ENCODE peak calls at places on chromosome 7, in five cellular contexts. N, Q, D, Y and H are unnamed samples. For H3K27me3 and H3K4me1, the result is how much of the 10 kb centered on the place peaks cover.

GRCh38 chr7:43764039-43764789 is 5.7 kb downstream of the BLVRA start:
- DNase-seq in N (no peak), D (no peak), Q (peak), Y (peak), H (no peak)

GRCh38 chr7:93981480-93981874 is 22.7 kb downstream of the BET1 start:
- DNase-seq in N (no peak), D (peak), Y (no peak), Q (no peak), H (no peak)

GRCh38 chr7:47634273-47634672 is 52.4 kb upstream of the TNS3 start:
- DNase-seq in Y (no peak), D (no peak), Q (no peak), N (peak), H (no peak)

GRCh38 chr7:115328018-115328417 is 406.1 kb downstream of the MDFIC start:
- DNase-seq in D (no peak), Q (no peak), Y (no peak), N (peak), H (no peak)

GRCh38 chr7:45661302-45661995 is 87.3 kb downstream of the ADCY1 start:
- DNase-seq in D (no peak), Y (peak), N (no peak), Q (no peak), H (no peak)

GRCh38 chr7:95104739-95105138 is 197.3 kb downstream of the PPP1R9A start:
- DNase-seq in Y (no peak), D (no peak), Q (no peak), N (peak), H (peak)

GRCh38 chr7:67855322-67855721 is 858.7 kb downstream of the TYW1 start:
- DNase-seq in Y (no peak), N (no peak), Q (no peak), D (no peak), H (no peak)

GRCh38 chr7:3128857-3129256 is 85.2 kb upstream of the CARD11 start:
- DNase-seq in Q (peak), D (no peak), N (no peak), Y (no peak), H (no peak)

GRCh38 chr7:150382123-150382843 is 3.2 kb downstream of the ZNF775 start:
- DNase-seq in N (no peak), D (peak), Q (no peak), Y (peak), H (no peak)

GRCh38 chr7:42247301-42247700 is 10.3 kb upstream of the GLI3 start:
- DNase-seq in Y (no peak), N (peak), D (no peak), Q (no peak), H (no peak)

GRCh38 chr7:92751902-92752901 is 84.2 kb downstream of the CDK6 start:
- DNase-seq in D (no peak), N (peak), Y (no peak), Q (no peak), H (peak)

GRCh38 chr7:79822620-79823240 is 311.9 kb upstream of the GNAI1 start:
- DNase-seq in Q (no peak), Y (no peak), N (no peak), D (no peak), H (no peak)

GRCh38 chr7:4833176-4833575 is 28.7 kb downstream of the PAPOLB start:
- DNase-seq in D (no peak), Y (no peak), N (no peak), Q (no peak), H (no peak)

GRCh38 chr7:78220754-78221153 is 422.2 kb downstream of the PHTF2 start:
- DNase-seq in N (no peak), D (no peak), Y (peak), Q (no peak), H (no peak)

GRCh38 chr7:156465186-156465585 is 175.4 kb upstream of the RNF32 start:
- DNase-seq in D (no peak), Q (no peak), Y (no peak), N (no peak), H (no peak)

GRCh38 chr7:150405584-150406310 is 26.6 kb downstream of the ZNF775 start:
- DNase-seq in N (peak), Y (peak), Q (no peak), D (peak), H (no peak)

GRCh38 chr7:113639221-113639620 is 279.6 kb downstream of the PPP1R3A start:
- DNase-seq in Y (no peak), D (no peak), Q (no peak), N (no peak), H (peak)

GRCh38 chr7:106022193-106022821 is 59.2 kb downstream of the CDHR3 start:
- DNase-seq in D (no peak), N (peak), Y (no peak), Q (no peak), H (no peak)

GRCh38 chr7:87312215-87312865 is 33.1 kb upstream of the CROT start:
- DNase-seq in N (peak), Q (no peak), D (peak), Y (peak), H (no peak)

GRCh38 chr7:75534727-75535307 is 42.7 kb downstream of the SPDYE5 start:
- DNase-seq in D (no peak), Y (no peak), N (peak), Q (no peak), H (no peak)

GRCh38 chr7:36348256-36348655 is 41.4 kb upstream of the ANLN start:
- DNase-seq in N (peak), Y (no peak), Q (no peak), D (no peak), H (no peak)

GRCh38 chr7:118511146-118511545 is 286.6 kb downstream of the ANKRD7 start:
- DNase-seq in N (no peak), D (no peak), Y (no peak), Q (no peak), H (no peak)

GRCh38 chr7:77329466-77330168 is 86.5 kb downstream of the GSAP start:
- DNase-seq in D (no peak), Q (no peak), N (no peak), Y (no peak), H (no peak)

GRCh38 chr7:151379534-151380198 is 30.2 kb downstream of the WDR86 start:
- DNase-seq in D (no peak), Y (no peak), Q (no peak), N (no peak), H (no peak)

GRCh38 chr7:82375068-82375467 is 68.5 kb downstream of the CACNA2D1 start:
- DNase-seq in Y (no peak), Q (no peak), N (no peak), D (no peak), H (no peak)

GRCh38 chr7:84085147-84085546 is 109.4 kb downstream of the SEMA3A start:
- DNase-seq in D (no peak), Q (no peak), N (peak), Y (no peak), H (no peak)

GRCh38 chr7:67821116-67821515 is 824.5 kb downstream of the TYW1 start:
- DNase-seq in D (no peak), Q (no peak), N (no peak), Y (no peak), H (peak)

GRCh38 chr7:44536090-44536489 is 5.0 kb downstream of the NPC1L1 start:
- DNase-seq in D (no peak), Q (no peak), N (no peak), Y (no peak), H (no peak)

GRCh38 chr7:45643630-45644029 is 69.5 kb downstream of the ADCY1 start:
- DNase-seq in Y (no peak), N (no peak), Q (no peak), D (no peak), H (no peak)

GRCh38 chr7:55130554-55131198 is 111.9 kb downstream of the EGFR start:
- DNase-seq in N (peak), Y (no peak), Q (no peak), D (peak), H (peak)

GRCh38 chr7:35736725-35737124 is 41.8 kb upstream of the HERPUD2 start:
- DNase-seq in D (no peak), Q (no peak), N (peak), Y (no peak), H (peak)

GRCh38 chr7:147605326-147605725 is 985.2 kb upstream of the C7orf33 start:
- DNase-seq in Q (no peak), N (no peak), Y (no peak), D (no peak), H (no peak)

GRCh38 chr7:116342125-116342524 is 131.8 kb downstream of the TES start:
- DNase-seq in D (no peak), Q (no peak), N (no peak), Y (no peak), H (no peak)

GRCh38 chr7:135510603-135511183 is 791 bp upstream of the CNOT4 start:
- DNase-seq in Q (no peak), D (peak), Y (peak), N (no peak), H (no peak)

GRCh38 chr7:128916643-128916915 is 6.1 kb upstream of the KCP start:
- DNase-seq in N (no peak), Q (no peak), D (no peak), Y (no peak), H (no peak)
- H3K27me3 ChIP-seq in N (under half), Q (under half), D (half or more), Y (under half), H (half or more)

GRCh38 chr7:130945411-130945811 is 211.4 kb upstream of the KLF14 start:
- DNase-seq in Y (no peak), N (no peak), Q (no peak), D (no peak), H (no peak)
- H3K4me1 ChIP-seq in Y (under half), N (under half), Q (under half), D (under half), H (under half)

GRCh38 chr7:159030490-159031134 is 114.1 kb downstream of the VIPR2 start:
- DNase-seq in D (peak), Q (no peak), Y (peak), N (no peak), H (no peak)
- TF ChIP-seq CTCF in D (peak), Q (no peak), Y (no peak), N (no peak), H (no peak)

DNA sequence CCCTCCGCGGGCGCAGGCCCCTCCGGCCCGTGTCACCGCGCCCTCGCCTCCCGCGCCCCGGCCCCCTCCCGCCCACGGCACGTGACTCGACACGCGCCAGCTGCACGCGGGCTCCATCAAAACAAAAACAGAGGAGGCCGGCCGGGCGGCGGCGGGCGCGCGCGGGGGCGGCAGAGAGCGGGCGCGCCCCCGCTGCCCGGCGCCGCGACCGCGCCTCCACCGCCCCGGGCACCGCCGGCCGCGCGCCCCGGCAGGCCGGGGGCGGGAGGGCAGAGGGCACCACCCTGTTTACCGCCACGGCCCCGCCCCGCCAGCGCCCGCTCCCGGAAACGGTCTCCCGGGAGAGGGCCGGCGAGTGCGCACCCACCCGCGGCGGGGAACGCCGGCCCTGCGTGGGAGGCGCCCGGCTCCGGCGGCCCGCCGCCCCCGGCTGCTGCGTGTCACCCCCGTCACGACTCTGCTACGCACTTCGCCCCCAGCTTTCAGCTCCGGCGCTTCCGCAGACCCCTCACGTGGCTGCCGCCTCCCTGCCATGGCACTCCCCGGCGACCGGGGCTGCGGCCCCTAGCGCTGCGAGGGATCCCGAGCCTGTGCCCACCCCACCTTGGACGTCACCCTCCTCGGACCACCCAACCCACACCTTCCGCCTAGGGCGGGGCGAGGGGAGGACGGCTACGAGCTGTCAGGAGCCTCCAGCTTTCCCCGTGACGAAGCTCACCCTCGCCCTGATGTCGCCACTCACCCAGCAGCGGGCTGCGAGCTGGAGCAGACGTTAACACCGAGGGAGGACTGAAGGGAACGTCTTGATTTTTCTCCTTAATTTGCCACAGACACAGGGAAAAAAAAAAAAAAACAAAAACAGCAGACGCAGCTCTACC is 221.6 kb upstream of the MKLN1 start:
- DNase-seq in N (peak), Y (peak), D (peak), Q (peak), H (peak)
- H3K27me3 ChIP-seq in N (under half), Y (under half), D (half or more), Q (under half), H (under half)

GRCh38 chr7:105006367-105007139 is 7.5 kb upstream of the KMT2E start:
- DNase-seq in Q (no peak), Y (peak), D (no peak), N (no peak), H (no peak)
- H3K4me1 ChIP-seq in Q (under half), Y (under half), D (under half), N (under half), H (under half)

DNA sequence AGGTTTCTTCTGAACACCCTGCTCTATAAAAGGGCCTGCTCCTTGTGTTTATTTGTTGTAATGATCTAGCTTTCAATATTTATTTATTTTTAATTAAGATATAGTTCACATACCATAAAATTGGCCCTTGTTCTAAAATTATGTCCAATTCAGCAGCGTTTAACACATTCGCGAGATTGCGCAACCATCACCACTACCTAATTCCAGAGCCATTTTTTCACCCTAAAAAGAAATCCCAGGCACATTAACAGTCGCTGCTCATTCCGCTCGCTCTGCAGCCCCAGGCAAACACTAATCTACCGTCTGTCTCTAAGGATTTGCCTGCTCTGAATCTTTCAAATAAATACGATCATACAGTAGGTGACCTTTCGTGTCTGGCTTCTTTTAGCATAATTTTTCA is 616.8 kb downstream of the CALN1 start:
- DNase-seq in Y (no peak), Q (no peak), N (no peak), D (no peak), H (no peak)
- TF ChIP-seq CTCF in Y (no peak), Q (no peak), N (no peak), D (no peak), H (no peak)

GRCh38 chr7:98900815-98901214 is 22.5 kb downstream of the TRRAP start:
- DNase-seq in D (no peak), Q (no peak), N (no peak), Y (no peak), H (no peak)
- H3K27me3 ChIP-seq in D (under half), Q (under half), N (under half), Y (under half), H (under half)

DNA sequence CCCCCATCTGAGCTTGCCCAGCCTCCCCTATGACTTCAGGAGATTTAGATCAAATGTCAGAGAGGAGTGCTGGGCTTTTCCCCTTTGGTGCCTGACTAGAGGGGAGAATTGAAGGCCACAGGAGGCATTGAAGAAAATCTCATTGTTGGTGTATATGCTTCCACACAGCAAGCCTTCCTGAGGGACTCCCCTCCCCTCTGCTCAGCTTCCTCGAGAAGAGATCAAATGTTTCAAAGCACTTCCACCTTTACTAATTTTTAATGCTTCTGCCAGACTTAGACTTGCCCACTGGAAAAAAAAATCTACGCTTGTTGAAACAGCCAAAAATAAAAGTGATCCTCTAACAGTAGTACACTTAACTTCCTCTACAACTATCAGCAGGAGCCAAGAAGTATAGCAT is 79.2 kb downstream of the FZD1 start:
- DNase-seq in D (no peak), Q (no peak), Y (no peak), N (no peak), H (no peak)
- H3K4me1 ChIP-seq in D (under half), Q (under half), Y (under half), N (under half), H (under half)